ENCODE peak calls at places on chromosomes 3 and 15, in six cellular contexts. One of them, this sample, is unnamed.

GRCh38 chr15:60396560-60396963 is 1.2 kb downstream of the ANXA2 start:
- DNase-seq in AG04450: no peak
- DNase-seq in A673: no peak
- DNase-seq in uterus: no peak
- DNase-seq in sigmoid colon: no peak
- DNase-seq in GM12865: no peak
- DNase-seq in this sample: no peak

GRCh38 chr3:126982522-126983175 is at the start of gene PLXNA1:
- DNase-seq in AG04450: peak
- DNase-seq in A673: peak
- DNase-seq in uterus: peak
- DNase-seq in sigmoid colon: peak
- DNase-seq in GM12865: peak
- DNase-seq in this sample: peak

GRCh38 chr3:106575029-106575428 is 706.2 kb upstream of the CBLB start:
- DNase-seq in AG04450: no peak
- DNase-seq in A673: no peak
- DNase-seq in uterus: no peak
- DNase-seq in sigmoid colon: no peak
- DNase-seq in GM12865: no peak
- DNase-seq in this sample: no peak

GRCh38 chr3:10382892-10383849 is 62.3 kb upstream of the SEC13 start:
- DNase-seq in AG04450: no peak
- DNase-seq in A673: no peak
- DNase-seq in uterus: no peak
- DNase-seq in sigmoid colon: no peak
- DNase-seq in GM12865: no peak
- DNase-seq in this sample: no peak

GRCh38 chr3:121167374-121168139 is 259.6 kb downstream of the STXBP5L start:
- DNase-seq in AG04450: no peak
- DNase-seq in A673: no peak
- DNase-seq in uterus: no peak
- DNase-seq in sigmoid colon: no peak
- DNase-seq in GM12865: no peak
- DNase-seq in this sample: no peak

GRCh38 chr3:46479696-46480095 is 15.0 kb upstream of the LTF start:
- DNase-seq in AG04450: no peak
- DNase-seq in A673: no peak
- DNase-seq in uterus: no peak
- DNase-seq in sigmoid colon: no peak
- DNase-seq in GM12865: no peak
- DNase-seq in this sample: no peak

GRCh38 chr15:78085928-78086327 is 6.4 kb upstream of the SH2D7 start:
- DNase-seq in AG04450: peak
- DNase-seq in A673: peak
- DNase-seq in uterus: no peak
- DNase-seq in sigmoid colon: no peak
- DNase-seq in GM12865: no peak
- DNase-seq in this sample: no peak

GRCh38 chr3:5699811-5700210 is 512.3 kb downstream of the EDEM1 start:
- DNase-seq in AG04450: no peak
- DNase-seq in A673: no peak
- DNase-seq in uterus: no peak
- DNase-seq in sigmoid colon: no peak
- DNase-seq in GM12865: no peak
- DNase-seq in this sample: no peak

GRCh38 chr3:183714622-183715021 is 17.0 kb downstream of the YEATS2 start:
- DNase-seq in AG04450: no peak
- DNase-seq in A673: no peak
- DNase-seq in uterus: no peak
- DNase-seq in sigmoid colon: no peak
- DNase-seq in GM12865: no peak
- DNase-seq in this sample: no peak

GRCh38 chr15:37099321-37100108 is 834 bp downstream of the MEIS2 start:
- DNase-seq in AG04450: no peak
- DNase-seq in A673: peak
- DNase-seq in uterus: peak
- DNase-seq in sigmoid colon: peak
- DNase-seq in GM12865: peak
- DNase-seq in this sample: no peak

GRCh38 chr15:28885630-28886430 is at the start of gene APBA2:
- DNase-seq in AG04450: no peak
- DNase-seq in A673: peak
- DNase-seq in uterus: no peak
- DNase-seq in sigmoid colon: no peak
- DNase-seq in GM12865: no peak
- DNase-seq in this sample: no peak

GRCh38 chr3:113508966-113509365 is 6.0 kb downstream of the SPICE1 start:
- DNase-seq in AG04450: no peak
- DNase-seq in A673: no peak
- DNase-seq in uterus: no peak
- DNase-seq in sigmoid colon: no peak
- DNase-seq in GM12865: no peak
- DNase-seq in this sample: no peak

GRCh38 chr3:108838411-108838810 is 15.8 kb downstream of the TRAT1 start:
- DNase-seq in AG04450: no peak
- DNase-seq in A673: no peak
- DNase-seq in uterus: no peak
- DNase-seq in sigmoid colon: no peak
- DNase-seq in GM12865: no peak
- DNase-seq in this sample: no peak

GRCh38 chr3:15453501-15453900 is 26.1 kb downstream of the EAF1 start:
- DNase-seq in AG04450: no peak
- DNase-seq in A673: no peak
- DNase-seq in uterus: no peak
- DNase-seq in sigmoid colon: no peak
- DNase-seq in GM12865: no peak
- DNase-seq in this sample: no peak

GRCh38 chr15:64865126-64865997 is 23.6 kb downstream of the PLEKHO2 start:
- DNase-seq in AG04450: no peak
- DNase-seq in A673: no peak
- DNase-seq in uterus: no peak
- DNase-seq in sigmoid colon: no peak
- DNase-seq in GM12865: peak
- DNase-seq in this sample: no peak

GRCh38 chr3:126259411-126260391 is 79.3 kb upstream of the ALDH1L1 start:
- DNase-seq in AG04450: no peak
- DNase-seq in A673: peak
- DNase-seq in uterus: peak
- DNase-seq in sigmoid colon: peak
- DNase-seq in GM12865: peak
- DNase-seq in this sample: no peak

GRCh38 chr3:72258786-72259185 is 473.8 kb upstream of the PROK2 start:
- DNase-seq in AG04450: no peak
- DNase-seq in A673: no peak
- DNase-seq in uterus: no peak
- DNase-seq in sigmoid colon: no peak
- DNase-seq in GM12865: no peak
- DNase-seq in this sample: no peak

GRCh38 chr3:34284959-34285358 is 486.5 kb downstream of the PDCD6IP start:
- DNase-seq in AG04450: no peak
- DNase-seq in A673: peak
- DNase-seq in uterus: no peak
- DNase-seq in sigmoid colon: no peak
- DNase-seq in GM12865: no peak
- DNase-seq in this sample: no peak

GRCh38 chr3:138331143-138331894 is 1.7 kb upstream of the NME9 start:
- DNase-seq in AG04450: no peak
- DNase-seq in A673: peak
- DNase-seq in uterus: no peak
- DNase-seq in sigmoid colon: no peak
- DNase-seq in GM12865: peak
- DNase-seq in this sample: no peak

GRCh38 chr15:41917767-41918430 is 24.0 kb upstream of the SPTBN5 start:
- DNase-seq in AG04450: no peak
- DNase-seq in A673: no peak
- DNase-seq in uterus: no peak
- DNase-seq in sigmoid colon: no peak
- DNase-seq in GM12865: no peak
- DNase-seq in this sample: no peak

GRCh38 chr15:27685638-27686037 is 413.5 kb downstream of the OCA2 start:
- DNase-seq in AG04450: no peak
- DNase-seq in A673: no peak
- DNase-seq in uterus: no peak
- DNase-seq in sigmoid colon: no peak
- DNase-seq in GM12865: no peak
- DNase-seq in this sample: no peak

GRCh38 chr3:59839283-59839682 is 789.5 kb upstream of the CFAP20DC start:
- DNase-seq in AG04450: peak
- DNase-seq in A673: no peak
- DNase-seq in uterus: no peak
- DNase-seq in sigmoid colon: no peak
- DNase-seq in GM12865: no peak
- DNase-seq in this sample: no peak

GRCh38 chr3:61964566-61964965 is 403.2 kb downstream of the PTPRG start:
- DNase-seq in AG04450: no peak
- DNase-seq in A673: no peak
- DNase-seq in uterus: no peak
- DNase-seq in sigmoid colon: no peak
- DNase-seq in GM12865: no peak
- DNase-seq in this sample: no peak

GRCh38 chr3:145936986-145937385 is 224.0 kb downstream of the PLOD2 start:
- DNase-seq in AG04450: no peak
- DNase-seq in A673: no peak
- DNase-seq in uterus: no peak
- DNase-seq in sigmoid colon: no peak
- DNase-seq in GM12865: no peak
- DNase-seq in this sample: no peak

GRCh38 chr3:182124187-182124586 is 412.5 kb downstream of the SOX2 start:
- DNase-seq in AG04450: no peak
- DNase-seq in A673: no peak
- DNase-seq in uterus: no peak
- DNase-seq in sigmoid colon: no peak
- DNase-seq in GM12865: no peak
- DNase-seq in this sample: no peak

DNA sequence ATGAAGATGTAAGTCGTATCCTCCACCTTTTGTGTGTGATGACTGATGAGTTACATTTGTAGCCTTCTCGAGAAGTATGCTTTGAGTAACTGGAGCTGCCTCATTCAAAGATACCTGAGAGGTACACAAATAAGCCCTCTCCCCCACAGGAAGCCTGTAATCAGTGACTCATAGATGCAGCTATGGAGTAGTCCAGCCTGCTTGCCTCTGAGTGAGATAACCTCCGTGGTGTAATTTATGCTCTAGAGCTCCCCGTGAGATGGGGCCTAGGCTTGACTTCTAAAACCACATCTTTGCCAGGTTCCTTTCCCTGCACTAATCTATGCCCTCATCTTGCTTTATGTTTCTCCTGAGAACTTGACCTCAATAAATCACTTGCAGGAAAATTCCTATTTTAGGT is 291.7 kb downstream of the SUCLG2 start:
- DNase-seq in AG04450: no peak
- DNase-seq in A673: no peak
- DNase-seq in uterus: no peak
- DNase-seq in sigmoid colon: no peak
- DNase-seq in GM12865: no peak
- DNase-seq in this sample: no peak
- H3K4me3 ChIP-seq in AG04450: no peak
- H3K4me3 ChIP-seq in A673: no peak
- H3K4me3 ChIP-seq in uterus: no peak
- H3K4me3 ChIP-seq in sigmoid colon: no peak
- H3K4me3 ChIP-seq in GM12865: no peak
- H3K4me3 ChIP-seq in this sample: no peak

DNA sequence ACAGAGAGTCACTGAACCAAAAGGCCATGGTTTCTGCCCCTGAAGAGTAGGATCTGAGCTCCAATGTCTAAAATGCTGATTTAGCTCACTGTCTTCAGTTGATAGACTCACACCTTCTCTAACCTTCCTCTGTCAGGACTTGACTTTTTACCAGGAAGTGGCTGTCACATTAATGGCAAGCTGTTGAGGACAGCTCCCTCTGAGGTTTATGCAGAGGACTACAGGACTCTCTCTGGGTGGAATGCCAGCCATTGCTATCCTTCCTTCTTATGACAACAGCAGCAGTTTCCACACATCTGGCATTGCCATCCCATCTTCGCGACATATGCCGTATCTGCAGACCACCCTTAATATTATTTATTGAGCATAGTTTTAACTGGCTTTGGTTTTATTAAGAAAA is 103.8 kb upstream of the PRICKLE2 start:
- DNase-seq in AG04450: no peak
- DNase-seq in A673: no peak
- DNase-seq in uterus: no peak
- DNase-seq in sigmoid colon: no peak
- DNase-seq in GM12865: no peak
- DNase-seq in this sample: no peak
- TF ChIP-seq CTCF in AG04450: no peak
- TF ChIP-seq CTCF in A673: no peak
- TF ChIP-seq CTCF in uterus: no peak
- TF ChIP-seq CTCF in sigmoid colon: no peak
- TF ChIP-seq CTCF in GM12865: no peak
- TF ChIP-seq CTCF in this sample: no peak

GRCh38 chr15:99324082-99324620 is 72.9 kb downstream of the LRRC28 start:
- DNase-seq in AG04450: peak
- DNase-seq in A673: peak
- DNase-seq in uterus: no peak
- DNase-seq in sigmoid colon: no peak
- DNase-seq in GM12865: peak
- DNase-seq in this sample: peak

GRCh38 chr15:99321477-99321876 is 70.2 kb downstream of the LRRC28 start:
- DNase-seq in AG04450: no peak
- DNase-seq in A673: no peak
- DNase-seq in uterus: no peak
- DNase-seq in sigmoid colon: no peak
- DNase-seq in GM12865: no peak
- DNase-seq in this sample: no peak

GRCh38 chr15:99326235-99326634 is 75.0 kb downstream of the LRRC28 start:
- DNase-seq in AG04450: no peak
- DNase-seq in A673: no peak
- DNase-seq in uterus: no peak
- DNase-seq in sigmoid colon: no peak
- DNase-seq in GM12865: no peak
- DNase-seq in this sample: no peak

GRCh38 chr15:99322643-99323405 is 71.5 kb downstream of the LRRC28 start:
- DNase-seq in AG04450: no peak
- DNase-seq in A673: no peak
- DNase-seq in uterus: no peak
- DNase-seq in sigmoid colon: no peak
- DNase-seq in GM12865: no peak
- DNase-seq in this sample: no peak

DNA sequence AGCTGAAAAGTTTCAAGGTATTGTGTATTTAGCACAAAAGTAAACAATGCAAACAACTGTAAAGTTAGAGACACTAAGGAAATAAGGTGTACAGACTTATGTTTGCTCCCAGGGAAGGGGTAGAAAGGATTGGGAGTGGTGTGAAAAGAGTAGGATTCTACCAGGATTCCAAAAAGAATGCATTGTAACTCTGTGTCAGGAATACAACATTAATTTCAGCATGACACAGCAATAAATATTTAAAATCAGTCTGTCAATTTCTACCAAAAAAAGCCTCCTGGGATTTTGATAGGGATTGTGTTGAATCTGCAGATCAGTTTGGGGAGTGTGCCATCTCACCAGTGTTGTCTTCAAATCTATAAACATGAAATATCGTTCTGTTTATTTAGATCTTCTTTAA is 73.4 kb downstream of the LRRC28 start:
- DNase-seq in AG04450: no peak
- DNase-seq in A673: no peak
- DNase-seq in uterus: no peak
- DNase-seq in sigmoid colon: no peak
- DNase-seq in GM12865: no peak
- DNase-seq in this sample: no peak
- H3K4me3 ChIP-seq in AG04450: no peak
- H3K4me3 ChIP-seq in A673: no peak
- H3K4me3 ChIP-seq in uterus: no peak
- H3K4me3 ChIP-seq in sigmoid colon: no peak
- H3K4me3 ChIP-seq in GM12865: no peak
- H3K4me3 ChIP-seq in this sample: no peak

GRCh38 chr3:110419096-110419495 is 652.5 kb upstream of the NECTIN3 start:
- DNase-seq in AG04450: no peak
- DNase-seq in A673: peak
- DNase-seq in uterus: no peak
- DNase-seq in sigmoid colon: no peak
- DNase-seq in GM12865: no peak
- DNase-seq in this sample: no peak
- TF ChIP-seq CTCF in AG04450: no peak
- TF ChIP-seq CTCF in A673: no peak
- TF ChIP-seq CTCF in uterus: no peak
- TF ChIP-seq CTCF in sigmoid colon: no peak
- TF ChIP-seq CTCF in GM12865: no peak
- TF ChIP-seq CTCF in this sample: no peak

This sample was measured in GM12864.